ENCODE peak calls at places on chromosomes 4 and X, in four cellular contexts. One of them, this sample, is unnamed.

GRCh38 chr4:53899544-53900274 is 164.7 kb downstream of the CHIC2 start:
- DNase-seq in lung microvascular endothelial cell: peak; percentile 51
- DNase-seq in activated CD4-positive, CD25-positive, alpha-beta regulatory T cell treated with anti-CD3 and anti-CD28 coated beads, Interleukin-2, amount 50 U/mL, for 72 hours: no peak
- DNase-seq in AG20443: peak; percentile 76
- DNase-seq in this sample: peak; percentile 76

GRCh38 chr4:139635966-139636365 is 29.7 kb upstream of the MGST2 start:
- DNase-seq in lung microvascular endothelial cell: no peak
- DNase-seq in activated CD4-positive, CD25-positive, alpha-beta regulatory T cell treated with anti-CD3 and anti-CD28 coated beads, Interleukin-2, amount 50 U/mL, for 72 hours: no peak
- DNase-seq in AG20443: no peak
- DNase-seq in this sample: no peak

GRCh38 chr4:145035494-145036136 is 62.4 kb downstream of the ANAPC10 start:
- DNase-seq in activated CD4-positive, CD25-positive, alpha-beta regulatory T cell treated with anti-CD3 and anti-CD28 coated beads, Interleukin-2, amount 50 U/mL, for 72 hours: no peak
- DNase-seq in AG20443: no peak
- DNase-seq in lung microvascular endothelial cell: no peak
- DNase-seq in this sample: no peak

GRCh38 chrX:68462197-68462596 is 28.9 kb upstream of the OPHN1 start:
- DNase-seq in lung microvascular endothelial cell: peak; percentile 15
- DNase-seq in AG20443: no peak
- DNase-seq in activated CD4-positive, CD25-positive, alpha-beta regulatory T cell treated with anti-CD3 and anti-CD28 coated beads, Interleukin-2, amount 50 U/mL, for 72 hours: no peak
- DNase-seq in this sample: no peak

GRCh38 chr4:119696963-119697362 is 68.4 kb upstream of the PDE5A start:
- DNase-seq in lung microvascular endothelial cell: no peak
- DNase-seq in activated CD4-positive, CD25-positive, alpha-beta regulatory T cell treated with anti-CD3 and anti-CD28 coated beads, Interleukin-2, amount 50 U/mL, for 72 hours: no peak
- DNase-seq in AG20443: no peak
- DNase-seq in this sample: no peak

GRCh38 chrX:129748265-129748664 is 9.5 kb downstream of the XPNPEP2 start:
- DNase-seq in activated CD4-positive, CD25-positive, alpha-beta regulatory T cell treated with anti-CD3 and anti-CD28 coated beads, Interleukin-2, amount 50 U/mL, for 72 hours: no peak
- DNase-seq in AG20443: peak; percentile 77
- DNase-seq in lung microvascular endothelial cell: no peak
- DNase-seq in this sample: peak; percentile 79

GRCh38 chr4:3786196-3786869 is 20.1 kb downstream of the ADRA2C start:
- DNase-seq in AG20443: no peak
- DNase-seq in lung microvascular endothelial cell: peak; percentile 36
- DNase-seq in activated CD4-positive, CD25-positive, alpha-beta regulatory T cell treated with anti-CD3 and anti-CD28 coated beads, Interleukin-2, amount 50 U/mL, for 72 hours: no peak
- DNase-seq in this sample: no peak

GRCh38 chrX:114611018-114611619 is 27.2 kb downstream of the HTR2C start:
- DNase-seq in lung microvascular endothelial cell: peak; percentile 66
- DNase-seq in AG20443: peak; percentile 17
- DNase-seq in activated CD4-positive, CD25-positive, alpha-beta regulatory T cell treated with anti-CD3 and anti-CD28 coated beads, Interleukin-2, amount 50 U/mL, for 72 hours: no peak
- DNase-seq in this sample: peak; percentile 42

GRCh38 chrX:47285762-47286320 is 53.0 kb downstream of the USP11 start:
- DNase-seq in activated CD4-positive, CD25-positive, alpha-beta regulatory T cell treated with anti-CD3 and anti-CD28 coated beads, Interleukin-2, amount 50 U/mL, for 72 hours: no peak
- DNase-seq in AG20443: peak; percentile 9
- DNase-seq in lung microvascular endothelial cell: no peak
- DNase-seq in this sample: peak; percentile 13

GRCh38 chr4:76108467-76109181 is 34.1 kb downstream of the ART3 start:
- DNase-seq in lung microvascular endothelial cell: no peak
- DNase-seq in AG20443: no peak
- DNase-seq in activated CD4-positive, CD25-positive, alpha-beta regulatory T cell treated with anti-CD3 and anti-CD28 coated beads, Interleukin-2, amount 50 U/mL, for 72 hours: no peak
- DNase-seq in this sample: no peak

GRCh38 chrX:68942141-68942540 is 113.3 kb downstream of the EFNB1 start:
- DNase-seq in AG20443: no peak
- DNase-seq in activated CD4-positive, CD25-positive, alpha-beta regulatory T cell treated with anti-CD3 and anti-CD28 coated beads, Interleukin-2, amount 50 U/mL, for 72 hours: no peak
- DNase-seq in lung microvascular endothelial cell: no peak
- DNase-seq in this sample: no peak

GRCh38 chrX:3939967-3940610 is 226.6 kb upstream of the PRKX start:
- DNase-seq in AG20443: peak; percentile 7
- DNase-seq in activated CD4-positive, CD25-positive, alpha-beta regulatory T cell treated with anti-CD3 and anti-CD28 coated beads, Interleukin-2, amount 50 U/mL, for 72 hours: no peak
- DNase-seq in lung microvascular endothelial cell: peak; percentile 29
- DNase-seq in this sample: peak; percentile 42

GRCh38 chr4:105014242-105015031 is 132.2 kb upstream of the TET2 start:
- DNase-seq in activated CD4-positive, CD25-positive, alpha-beta regulatory T cell treated with anti-CD3 and anti-CD28 coated beads, Interleukin-2, amount 50 U/mL, for 72 hours: no peak
- DNase-seq in AG20443: no peak
- DNase-seq in lung microvascular endothelial cell: no peak
- DNase-seq in this sample: no peak

GRCh38 chr4:55393461-55394320 is 2.1 kb upstream of the TMEM165 start:
- DNase-seq in activated CD4-positive, CD25-positive, alpha-beta regulatory T cell treated with anti-CD3 and anti-CD28 coated beads, Interleukin-2, amount 50 U/mL, for 72 hours: no peak
- DNase-seq in lung microvascular endothelial cell: no peak
- DNase-seq in AG20443: peak; percentile 51
- DNase-seq in this sample: peak; percentile 37

GRCh38 chr4:83548151-83548905 is 12.4 kb downstream of the GPAT3 start:
- DNase-seq in activated CD4-positive, CD25-positive, alpha-beta regulatory T cell treated with anti-CD3 and anti-CD28 coated beads, Interleukin-2, amount 50 U/mL, for 72 hours: peak; percentile 63
- DNase-seq in lung microvascular endothelial cell: peak; percentile 96
- DNase-seq in AG20443: peak; percentile 93
- DNase-seq in this sample: peak; percentile 88

GRCh38 chr4:108247511-108248088 is 78.9 kb upstream of the LEF1 start:
- DNase-seq in lung microvascular endothelial cell: peak; percentile 18
- DNase-seq in AG20443: no peak
- DNase-seq in activated CD4-positive, CD25-positive, alpha-beta regulatory T cell treated with anti-CD3 and anti-CD28 coated beads, Interleukin-2, amount 50 U/mL, for 72 hours: no peak
- DNase-seq in this sample: no peak

GRCh38 chr4:121943941-121944340 is 7.9 kb downstream of the TRPC3 start:
- DNase-seq in lung microvascular endothelial cell: no peak
- DNase-seq in activated CD4-positive, CD25-positive, alpha-beta regulatory T cell treated with anti-CD3 and anti-CD28 coated beads, Interleukin-2, amount 50 U/mL, for 72 hours: no peak
- DNase-seq in AG20443: no peak
- DNase-seq in this sample: no peak

GRCh38 chr4:154583677-154584076 is 6.9 kb downstream of the FGA start:
- DNase-seq in lung microvascular endothelial cell: no peak
- DNase-seq in AG20443: no peak
- DNase-seq in activated CD4-positive, CD25-positive, alpha-beta regulatory T cell treated with anti-CD3 and anti-CD28 coated beads, Interleukin-2, amount 50 U/mL, for 72 hours: no peak
- DNase-seq in this sample: no peak

GRCh38 chrX:31272472-31272775 is 200.6 kb upstream of the FTHL17 start:
- DNase-seq in lung microvascular endothelial cell: no peak
- DNase-seq in activated CD4-positive, CD25-positive, alpha-beta regulatory T cell treated with anti-CD3 and anti-CD28 coated beads, Interleukin-2, amount 50 U/mL, for 72 hours: no peak
- DNase-seq in AG20443: no peak
- DNase-seq in this sample: no peak

GRCh38 chr4:13922459-13922858 is 294.9 kb upstream of the BOD1L1 start:
- DNase-seq in AG20443: no peak
- DNase-seq in lung microvascular endothelial cell: no peak
- DNase-seq in activated CD4-positive, CD25-positive, alpha-beta regulatory T cell treated with anti-CD3 and anti-CD28 coated beads, Interleukin-2, amount 50 U/mL, for 72 hours: no peak
- DNase-seq in this sample: no peak

GRCh38 chrX:119222932-119223331 is 13.2 kb upstream of the PGRMC1 start:
- DNase-seq in AG20443: no peak
- DNase-seq in lung microvascular endothelial cell: no peak
- DNase-seq in activated CD4-positive, CD25-positive, alpha-beta regulatory T cell treated with anti-CD3 and anti-CD28 coated beads, Interleukin-2, amount 50 U/mL, for 72 hours: no peak
- DNase-seq in this sample: no peak

GRCh38 chrX:111254896-111255693 is 15.2 kb downstream of the CAPN6 start:
- DNase-seq in AG20443: no peak
- DNase-seq in activated CD4-positive, CD25-positive, alpha-beta regulatory T cell treated with anti-CD3 and anti-CD28 coated beads, Interleukin-2, amount 50 U/mL, for 72 hours: no peak
- DNase-seq in lung microvascular endothelial cell: no peak
- DNase-seq in this sample: no peak

GRCh38 chr4:185591679-185592141 is 56.4 kb upstream of the PDLIM3 start:
- DNase-seq in AG20443: peak; percentile 21
- DNase-seq in lung microvascular endothelial cell: peak; percentile 74
- DNase-seq in activated CD4-positive, CD25-positive, alpha-beta regulatory T cell treated with anti-CD3 and anti-CD28 coated beads, Interleukin-2, amount 50 U/mL, for 72 hours: no peak
- DNase-seq in this sample: no peak

GRCh38 chr4:85210353-85210752 is 243.9 kb upstream of the WDFY3 start:
- DNase-seq in lung microvascular endothelial cell: no peak
- DNase-seq in AG20443: no peak
- DNase-seq in activated CD4-positive, CD25-positive, alpha-beta regulatory T cell treated with anti-CD3 and anti-CD28 coated beads, Interleukin-2, amount 50 U/mL, for 72 hours: no peak
- DNase-seq in this sample: no peak

GRCh38 chr4:169143335-169143734 is 127.4 kb downstream of the SH3RF1 start:
- DNase-seq in lung microvascular endothelial cell: no peak
- DNase-seq in activated CD4-positive, CD25-positive, alpha-beta regulatory T cell treated with anti-CD3 and anti-CD28 coated beads, Interleukin-2, amount 50 U/mL, for 72 hours: no peak
- DNase-seq in AG20443: no peak
- DNase-seq in this sample: no peak

GRCh38 chr4:142041788-142042187 is 405.4 kb downstream of the IL15 start:
- DNase-seq in activated CD4-positive, CD25-positive, alpha-beta regulatory T cell treated with anti-CD3 and anti-CD28 coated beads, Interleukin-2, amount 50 U/mL, for 72 hours: no peak
- DNase-seq in AG20443: no peak
- DNase-seq in lung microvascular endothelial cell: no peak
- DNase-seq in this sample: no peak

GRCh38 chrX:38672646-38673045 is 111.3 kb downstream of the TSPAN7 start:
- DNase-seq in AG20443: no peak
- DNase-seq in activated CD4-positive, CD25-positive, alpha-beta regulatory T cell treated with anti-CD3 and anti-CD28 coated beads, Interleukin-2, amount 50 U/mL, for 72 hours: no peak
- DNase-seq in lung microvascular endothelial cell: no peak
- DNase-seq in this sample: no peak

GRCh38 chr4:54992266-54992665 is 133.1 kb downstream of the KDR start:
- DNase-seq in AG20443: no peak
- DNase-seq in lung microvascular endothelial cell: no peak
- DNase-seq in activated CD4-positive, CD25-positive, alpha-beta regulatory T cell treated with anti-CD3 and anti-CD28 coated beads, Interleukin-2, amount 50 U/mL, for 72 hours: no peak
- DNase-seq in this sample: no peak

This sample was measured in GM03348.